ENCODE peak calls at places on chromosomes 3 and 15, in six cellular contexts. H is HT-29, N is EL, K is hypothalamus, T is AG08396, F is IMR-90. J is an unnamed sample.
A peak's percentile ranks its signal among the peaks of the same experiment; 100 is the strongest.

GRCh38 chr3:179852117-179852886 is 184.4 kb downstream of the PEX5L start:
- DNase-seq in H (peak; percentile 19), N (peak; percentile 65), K (no peak), T (peak; percentile 58), F (peak; percentile 92), J (peak; percentile 92)

GRCh38 chr3:191330309-191330712 is at the start of gene UTS2B:
- DNase-seq in H (peak; percentile 65), N (peak; percentile 92), K (no peak), T (peak; percentile 75), F (peak; percentile 93), J (peak; percentile 66)

GRCh38 chr3:14363976-14364375 is 38.4 kb upstream of the SLC6A6 start:
- DNase-seq in H (no peak), N (peak; percentile 65), K (no peak), T (no peak), F (peak; percentile 67), J (no peak)

GRCh38 chr15:69422336-69422895 is 8.3 kb downstream of the KIF23 start:
- DNase-seq in H (no peak), N (peak; percentile 34), K (no peak), T (no peak), F (no peak), J (no peak)

GRCh38 chr3:150106752-150107428 is 136.2 kb upstream of the PFN2 start:
- DNase-seq in H (no peak), N (peak; percentile 99), K (no peak), T (peak; percentile 64), F (peak; percentile 91), J (peak; percentile 93)

GRCh38 chr3:9976736-9977709 is 9.6 kb downstream of the EMC3 start:
- DNase-seq in H (peak; percentile 55), N (peak; percentile 96), K (no peak), T (peak; percentile 76), F (peak; percentile 98), J (peak; percentile 97)

GRCh38 chr3:94101860-94102259 is 39.0 kb downstream of the NSUN3 start:
- DNase-seq in H (peak; percentile 36), N (peak; percentile 2), K (no peak), T (no peak), F (peak; percentile 15), J (no peak)

GRCh38 chr15:80182611-80183210 is 29.9 kb downstream of the FAH start:
- DNase-seq in H (no peak), N (peak; percentile 71), K (no peak), T (peak; percentile 80), F (peak; percentile 89), J (no peak)

GRCh38 chr3:8657804-8658311 is 13.3 kb upstream of the SSUH2 start:
- DNase-seq in H (no peak), N (no peak), K (no peak), T (no peak), F (no peak), J (no peak)

GRCh38 chr3:117997201-117998049 is 1037.2 kb downstream of the IGSF11 start:
- DNase-seq in H (peak; percentile 12), N (peak; percentile 77), K (peak; percentile 73), T (peak; percentile 72), F (peak; percentile 86), J (peak; percentile 84)

GRCh38 chr3:185807455-185808068 is 17.3 kb downstream of the IGF2BP2 start:
- DNase-seq in H (peak; percentile 58), N (peak; percentile 94), K (no peak), T (no peak), F (peak; percentile 94), J (peak; percentile 100)

GRCh38 chr15:70442616-70443321 is 320.6 kb downstream of the UACA start:
- DNase-seq in H (no peak), N (no peak), K (no peak), T (no peak), F (no peak), J (no peak)

GRCh38 chr15:40217166-40217785 is 21.6 kb upstream of the PAK6 start:
- DNase-seq in H (peak; percentile 97), N (peak; percentile 67), K (no peak), T (peak; percentile 65), F (peak; percentile 70), J (peak; percentile 51)

GRCh38 chr3:27905625-27906024 is 183.5 kb upstream of the EOMES start:
- DNase-seq in H (no peak), N (no peak), K (no peak), T (no peak), F (no peak), J (no peak)

GRCh38 chr3:23587513-23587912 is 218.2 kb upstream of the UBE2E1 start:
- DNase-seq in H (no peak), N (no peak), K (no peak), T (no peak), F (no peak), J (no peak)

GRCh38 chr15:62099171-62099601 is 32.4 kb downstream of the C2CD4A start:
- DNase-seq in H (no peak), N (peak; percentile 50), K (no peak), T (peak; percentile 54), F (peak; percentile 51), J (peak; percentile 71)

GRCh38 chr3:141940204-141940776 is 63.8 kb downstream of the ATP1B3 start:
- DNase-seq in H (peak; percentile 79), N (peak; percentile 95), K (no peak), T (peak; percentile 46), F (peak; percentile 68), J (peak; percentile 99)

GRCh38 chr3:104396974-104397669 is 969.6 kb upstream of the ALCAM start:
- DNase-seq in H (no peak), N (peak; percentile 26), K (no peak), T (no peak), F (peak; percentile 3), J (peak; percentile 63)

GRCh38 chr3:138367912-138368311 is 19.5 kb downstream of the MRAS start:
- DNase-seq in H (no peak), N (no peak), K (peak; percentile 59), T (peak; percentile 50), F (peak; percentile 23), J (no peak)

GRCh38 chr3:114320251-114320650 is 26.4 kb downstream of the TIGIT start:
- DNase-seq in H (no peak), N (no peak), K (no peak), T (no peak), F (no peak), J (peak; percentile 35)

GRCh38 chr3:181709537-181710279 is 2.0 kb upstream of the SOX2 start:
- DNase-seq in H (peak; percentile 83), N (peak; percentile 41), K (peak; percentile 40), T (peak; percentile 71), F (peak; percentile 44), J (peak; percentile 68)

GRCh38 chr15:74835312-74835823 is 7.6 kb downstream of the ULK3 start:
- DNase-seq in H (peak; percentile 91), N (peak; percentile 68), K (no peak), T (peak; percentile 83), F (peak; percentile 36), J (peak; percentile 78)

GRCh38 chr15:94230436-94230885 is 900 bp upstream of the MCTP2 start:
- DNase-seq in H (no peak), N (no peak), K (no peak), T (no peak), F (no peak), J (no peak)

GRCh38 chr3:127772273-127772672 is 50.0 kb downstream of the MGLL start:
- DNase-seq in H (no peak), N (no peak), K (no peak), T (no peak), F (no peak), J (no peak)

GRCh38 chr15:73387507-73388255 is 18.9 kb upstream of the HCN4 start:
- DNase-seq in H (no peak), N (peak; percentile 29), K (no peak), T (no peak), F (peak; percentile 61), J (peak; percentile 48)

GRCh38 chr15:56732881-56733130 is 503 bp downstream of the ZNF280D start:
- DNase-seq in H (peak; percentile 68), N (no peak), K (peak; percentile 77), T (no peak), F (no peak), J (peak; percentile 45)

GRCh38 chr15:70250208-70251201 is 152.8 kb upstream of the TLE3 start:
- DNase-seq in H (no peak), N (no peak), K (no peak), T (no peak), F (no peak), J (no peak)

J was measured in HT1080.